ENCODE peak calls at places on chromosomes 4 and X, in seven cellular contexts. One of them, this sample, is unnamed.

GRCh38 chrX:80223922-80224579 is 196.2 kb upstream of the TENT5D start:
- DNase-seq in IMR-90: no peak
- DNase-seq in mammary epithelial cell: no peak
- DNase-seq in Peyer's patch: no peak
- DNase-seq in ovary: no peak
- DNase-seq in esophagus squamous epithelium: no peak
- DNase-seq in left ventricle myocardium inferior: no peak
- DNase-seq in this sample: no peak

GRCh38 chr4:92270908-92271307 is 32.9 kb upstream of the GRID2 start:
- DNase-seq in esophagus squamous epithelium: no peak
- DNase-seq in mammary epithelial cell: no peak
- DNase-seq in left ventricle myocardium inferior: no peak
- DNase-seq in Peyer's patch: no peak
- DNase-seq in ovary: no peak
- DNase-seq in IMR-90: no peak
- DNase-seq in this sample: no peak

GRCh38 chrX:103584606-103585005 is 709 bp upstream of the TCEAL4 start:
- DNase-seq in left ventricle myocardium inferior: no peak
- DNase-seq in mammary epithelial cell: no peak
- DNase-seq in esophagus squamous epithelium: no peak
- DNase-seq in ovary: no peak
- DNase-seq in Peyer's patch: no peak
- DNase-seq in IMR-90: no peak
- DNase-seq in this sample: peak; percentile 5

GRCh38 chr4:145935253-145936141 is 3.1 kb downstream of the ZNF827 start:
- DNase-seq in ovary: peak; percentile 66
- DNase-seq in mammary epithelial cell: no peak
- DNase-seq in Peyer's patch: peak; percentile 55
- DNase-seq in left ventricle myocardium inferior: peak; percentile 43
- DNase-seq in IMR-90: no peak
- DNase-seq in esophagus squamous epithelium: no peak
- DNase-seq in this sample: no peak

GRCh38 chr4:153222162-153222789 is 18.0 kb downstream of the TRIM2 start:
- DNase-seq in Peyer's patch: peak; percentile 37
- DNase-seq in esophagus squamous epithelium: no peak
- DNase-seq in ovary: peak; percentile 77
- DNase-seq in left ventricle myocardium inferior: peak; percentile 39
- DNase-seq in IMR-90: peak; percentile 87
- DNase-seq in mammary epithelial cell: peak; percentile 73
- DNase-seq in this sample: peak; percentile 75

GRCh38 chrX:74389016-74389415 is 32.3 kb upstream of the SLC16A2 start:
- DNase-seq in ovary: no peak
- DNase-seq in left ventricle myocardium inferior: no peak
- DNase-seq in mammary epithelial cell: peak; percentile 28
- DNase-seq in esophagus squamous epithelium: no peak
- DNase-seq in IMR-90: no peak
- DNase-seq in Peyer's patch: no peak
- DNase-seq in this sample: no peak

GRCh38 chrX:39409246-39409917 is 608.1 kb downstream of the MID1IP1 start:
- DNase-seq in IMR-90: peak; percentile 2
- DNase-seq in esophagus squamous epithelium: no peak
- DNase-seq in mammary epithelial cell: peak; percentile 3
- DNase-seq in left ventricle myocardium inferior: no peak
- DNase-seq in Peyer's patch: no peak
- DNase-seq in ovary: no peak
- DNase-seq in this sample: no peak

GRCh38 chr4:172143605-172144314 is 330.6 kb downstream of the GALNTL6 start:
- DNase-seq in IMR-90: no peak
- DNase-seq in left ventricle myocardium inferior: no peak
- DNase-seq in Peyer's patch: no peak
- DNase-seq in mammary epithelial cell: no peak
- DNase-seq in esophagus squamous epithelium: no peak
- DNase-seq in ovary: no peak
- DNase-seq in this sample: no peak

GRCh38 chrX:23398570-23398969 is 63.9 kb downstream of the PTCHD1 start:
- DNase-seq in Peyer's patch: no peak
- DNase-seq in mammary epithelial cell: no peak
- DNase-seq in left ventricle myocardium inferior: no peak
- DNase-seq in esophagus squamous epithelium: no peak
- DNase-seq in IMR-90: no peak
- DNase-seq in ovary: no peak
- DNase-seq in this sample: no peak

GRCh38 chrX:153493085-153493484 is 1.7 kb upstream of the BGN start:
- DNase-seq in mammary epithelial cell: no peak
- DNase-seq in Peyer's patch: no peak
- DNase-seq in left ventricle myocardium inferior: no peak
- DNase-seq in ovary: no peak
- DNase-seq in esophagus squamous epithelium: no peak
- DNase-seq in IMR-90: no peak
- DNase-seq in this sample: no peak

GRCh38 chrX:135112096-135112729 is 8.1 kb downstream of the ETDB start:
- DNase-seq in left ventricle myocardium inferior: no peak
- DNase-seq in IMR-90: peak; percentile 31
- DNase-seq in mammary epithelial cell: peak; percentile 23
- DNase-seq in ovary: no peak
- DNase-seq in Peyer's patch: no peak
- DNase-seq in esophagus squamous epithelium: no peak
- DNase-seq in this sample: peak; percentile 27

GRCh38 chr4:118941799-118942198 is 53.1 kb downstream of the SYNPO2 start:
- DNase-seq in esophagus squamous epithelium: no peak
- DNase-seq in IMR-90: peak; percentile 49
- DNase-seq in left ventricle myocardium inferior: no peak
- DNase-seq in ovary: no peak
- DNase-seq in mammary epithelial cell: no peak
- DNase-seq in Peyer's patch: no peak
- DNase-seq in this sample: no peak

GRCh38 chr4:93827272-93827947 is 1.1 kb upstream of the ATOH1 start:
- DNase-seq in mammary epithelial cell: no peak
- DNase-seq in Peyer's patch: no peak
- DNase-seq in ovary: no peak
- DNase-seq in IMR-90: no peak
- DNase-seq in left ventricle myocardium inferior: no peak
- DNase-seq in esophagus squamous epithelium: no peak
- DNase-seq in this sample: no peak

GRCh38 chr4:93829531-93830089 is 1.1 kb downstream of the ATOH1 start:
- DNase-seq in left ventricle myocardium inferior: no peak
- DNase-seq in Peyer's patch: no peak
- DNase-seq in ovary: no peak
- DNase-seq in mammary epithelial cell: no peak
- DNase-seq in IMR-90: no peak
- DNase-seq in esophagus squamous epithelium: no peak
- DNase-seq in this sample: no peak

GRCh38 chr4:93828332-93828829 is at the start of gene ATOH1:
- DNase-seq in ovary: no peak
- DNase-seq in esophagus squamous epithelium: no peak
- DNase-seq in Peyer's patch: no peak
- DNase-seq in mammary epithelial cell: peak; percentile 17
- DNase-seq in IMR-90: no peak
- DNase-seq in left ventricle myocardium inferior: no peak
- DNase-seq in this sample: no peak

GRCh38 chr4:93830090-93830818 is 1.7 kb downstream of the ATOH1 start:
- DNase-seq in ovary: no peak
- DNase-seq in esophagus squamous epithelium: no peak
- DNase-seq in mammary epithelial cell: no peak
- DNase-seq in IMR-90: no peak
- DNase-seq in left ventricle myocardium inferior: no peak
- DNase-seq in Peyer's patch: no peak
- DNase-seq in this sample: no peak

GRCh38 chr4:93828830-93829530 is 427 bp downstream of the ATOH1 start:
- DNase-seq in esophagus squamous epithelium: no peak
- DNase-seq in mammary epithelial cell: no peak
- DNase-seq in Peyer's patch: no peak
- DNase-seq in left ventricle myocardium inferior: no peak
- DNase-seq in IMR-90: no peak
- DNase-seq in ovary: no peak
- DNase-seq in this sample: no peak
- H3K27me3 ChIP-seq in esophagus squamous epithelium: peaks cover 38% of the 10 kb centered on the region
- H3K27me3 ChIP-seq in mammary epithelial cell: peaks cover 62% of the 10 kb centered on the region
- H3K27me3 ChIP-seq in Peyer's patch: no peaks in the 10 kb centered on the region
- H3K27me3 ChIP-seq in left ventricle myocardium inferior: peaks cover 87% of the 10 kb centered on the region
- H3K27me3 ChIP-seq in IMR-90: peaks cover 63% of the 10 kb centered on the region
- H3K27me3 ChIP-seq in ovary: no peaks in the 10 kb centered on the region
- H3K27me3 ChIP-seq in this sample: peaks cover 64% of the 10 kb centered on the region

GRCh38 chr4:15673337-15673736 is 8.3 kb upstream of the FAM200B start:
- DNase-seq in IMR-90: no peak
- DNase-seq in mammary epithelial cell: no peak
- DNase-seq in ovary: no peak
- DNase-seq in left ventricle myocardium inferior: no peak
- DNase-seq in esophagus squamous epithelium: no peak
- DNase-seq in Peyer's patch: no peak
- DNase-seq in this sample: no peak

GRCh38 chr4:15675363-15675762 is 6.3 kb upstream of the FAM200B start:
- DNase-seq in mammary epithelial cell: no peak
- DNase-seq in left ventricle myocardium inferior: no peak
- DNase-seq in IMR-90: no peak
- DNase-seq in ovary: no peak
- DNase-seq in esophagus squamous epithelium: no peak
- DNase-seq in Peyer's patch: no peak
- DNase-seq in this sample: no peak

GRCh38 chr4:15674926-15675325 is 6.7 kb upstream of the FAM200B start:
- DNase-seq in left ventricle myocardium inferior: no peak
- DNase-seq in Peyer's patch: no peak
- DNase-seq in IMR-90: no peak
- DNase-seq in mammary epithelial cell: no peak
- DNase-seq in ovary: no peak
- DNase-seq in esophagus squamous epithelium: no peak
- DNase-seq in this sample: no peak

GRCh38 chr4:15670576-15670975 is 11.1 kb upstream of the FAM200B start:
- DNase-seq in Peyer's patch: no peak
- DNase-seq in esophagus squamous epithelium: no peak
- DNase-seq in mammary epithelial cell: no peak
- DNase-seq in left ventricle myocardium inferior: no peak
- DNase-seq in IMR-90: no peak
- DNase-seq in ovary: no peak
- DNase-seq in this sample: no peak

DNA sequence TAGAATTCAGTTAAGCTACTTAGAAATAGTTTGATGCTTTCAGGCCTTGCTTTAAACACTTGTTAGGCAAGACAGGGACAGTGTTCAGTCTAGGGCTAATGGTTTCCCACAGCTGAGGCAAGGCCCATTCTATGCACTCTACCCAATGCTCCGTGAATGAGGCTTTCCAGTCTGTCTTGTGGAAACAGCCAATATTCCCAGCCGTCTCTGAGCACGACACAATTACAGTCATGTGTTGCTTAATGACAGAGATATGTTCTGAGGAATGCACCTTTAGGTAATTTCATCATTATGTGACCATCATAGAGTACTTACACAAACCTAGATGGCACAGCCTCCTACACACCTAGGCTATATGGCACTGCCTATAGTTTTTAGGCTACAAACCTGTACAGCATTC is 9.5 kb upstream of the FAM200B start:
- DNase-seq in mammary epithelial cell: no peak
- DNase-seq in esophagus squamous epithelium: no peak
- DNase-seq in IMR-90: no peak
- DNase-seq in Peyer's patch: no peak
- DNase-seq in ovary: no peak
- DNase-seq in left ventricle myocardium inferior: no peak
- DNase-seq in this sample: no peak
- H3K27me3 ChIP-seq in mammary epithelial cell: no peaks in the 10 kb centered on the region
- H3K27me3 ChIP-seq in esophagus squamous epithelium: no peaks in the 10 kb centered on the region
- H3K27me3 ChIP-seq in IMR-90: no peaks in the 10 kb centered on the region
- H3K27me3 ChIP-seq in Peyer's patch: no peaks in the 10 kb centered on the region
- H3K27me3 ChIP-seq in ovary: no peaks in the 10 kb centered on the region
- H3K27me3 ChIP-seq in left ventricle myocardium inferior: no peaks in the 10 kb centered on the region
- H3K27me3 ChIP-seq in this sample: no peaks in the 10 kb centered on the region

GRCh38 chr4:85055558-85055957 is 89.1 kb upstream of the WDFY3 start:
- DNase-seq in Peyer's patch: no peak
- DNase-seq in left ventricle myocardium inferior: no peak
- DNase-seq in ovary: no peak
- DNase-seq in mammary epithelial cell: no peak
- DNase-seq in esophagus squamous epithelium: no peak
- DNase-seq in IMR-90: no peak
- DNase-seq in this sample: no peak
- H3K27me3 ChIP-seq in Peyer's patch: no peaks in the 10 kb centered on the region
- H3K27me3 ChIP-seq in left ventricle myocardium inferior: no peaks in the 10 kb centered on the region
- H3K27me3 ChIP-seq in ovary: no peaks in the 10 kb centered on the region
- H3K27me3 ChIP-seq in mammary epithelial cell: no peaks in the 10 kb centered on the region
- H3K27me3 ChIP-seq in esophagus squamous epithelium: no peaks in the 10 kb centered on the region
- H3K27me3 ChIP-seq in IMR-90: no peaks in the 10 kb centered on the region
- H3K27me3 ChIP-seq in this sample: no peaks in the 10 kb centered on the region

GRCh38 chr4:57109530-57109846 is 697 bp downstream of the IGFBP7 start:
- DNase-seq in mammary epithelial cell: peak; percentile 30
- DNase-seq in esophagus squamous epithelium: no peak
- DNase-seq in Peyer's patch: no peak
- DNase-seq in ovary: peak; percentile 25
- DNase-seq in left ventricle myocardium inferior: no peak
- DNase-seq in IMR-90: no peak
- DNase-seq in this sample: no peak

GRCh38 chr4:57109847-57110634 is at the start of gene IGFBP7:
- DNase-seq in Peyer's patch: no peak
- DNase-seq in esophagus squamous epithelium: no peak
- DNase-seq in IMR-90: no peak
- DNase-seq in left ventricle myocardium inferior: peak; percentile 74
- DNase-seq in ovary: peak; percentile 66
- DNase-seq in mammary epithelial cell: peak; percentile 43
- DNase-seq in this sample: no peak

GRCh38 chr4:57113870-57114269 is 3.7 kb upstream of the IGFBP7 start:
- DNase-seq in ovary: no peak
- DNase-seq in mammary epithelial cell: no peak
- DNase-seq in Peyer's patch: no peak
- DNase-seq in esophagus squamous epithelium: no peak
- DNase-seq in IMR-90: no peak
- DNase-seq in left ventricle myocardium inferior: no peak
- DNase-seq in this sample: no peak

GRCh38 chr4:57114973-57115372 is 4.8 kb upstream of the IGFBP7 start:
- DNase-seq in IMR-90: peak; percentile 75
- DNase-seq in left ventricle myocardium inferior: no peak
- DNase-seq in Peyer's patch: no peak
- DNase-seq in mammary epithelial cell: no peak
- DNase-seq in ovary: no peak
- DNase-seq in esophagus squamous epithelium: no peak
- DNase-seq in this sample: no peak

DNA sequence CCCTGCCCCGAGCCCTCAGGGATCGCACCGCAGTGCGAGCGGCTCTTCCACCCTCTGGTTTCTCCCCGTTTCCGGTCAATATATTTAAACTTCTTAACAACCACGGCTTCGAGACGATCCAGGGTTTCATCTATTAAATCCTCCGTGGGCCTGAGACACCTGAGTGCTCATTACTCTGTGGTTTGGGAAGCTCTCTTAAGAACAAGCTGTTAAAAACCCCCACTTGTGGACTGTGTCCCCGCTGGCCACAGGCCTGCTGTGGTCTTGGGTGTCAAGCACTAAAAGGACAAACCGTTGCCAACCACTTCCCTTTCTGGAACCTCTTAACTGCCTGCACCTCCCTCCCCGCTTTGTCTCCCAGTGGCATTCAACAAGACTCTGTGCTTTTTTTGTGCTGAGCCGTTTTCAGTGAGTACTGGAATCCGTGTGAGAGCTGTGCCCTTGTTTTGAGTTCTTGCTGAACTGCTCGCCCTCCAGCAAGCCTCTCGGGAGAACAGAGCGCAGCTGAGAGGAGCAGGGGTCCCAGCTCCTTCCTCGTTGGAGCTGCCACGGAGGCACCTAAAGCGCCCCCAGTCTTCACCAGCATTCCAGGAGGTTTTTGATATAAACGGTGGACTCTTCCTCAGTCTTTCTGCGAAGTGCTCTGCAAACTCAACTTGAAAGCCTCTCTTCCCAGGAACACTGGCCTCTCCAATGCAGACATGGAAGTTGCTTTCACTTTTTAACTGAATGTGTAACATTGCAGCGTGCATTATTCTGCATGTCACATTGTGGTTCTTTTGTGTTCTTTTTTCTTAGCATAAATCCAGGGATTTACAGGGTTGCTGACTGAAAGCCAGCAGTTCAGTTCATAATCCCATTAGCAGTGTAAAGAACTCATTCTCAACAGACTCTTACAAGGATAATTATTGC is 706 bp upstream of the IGFBP7 start:
- DNase-seq in Peyer's patch: no peak
- DNase-seq in IMR-90: peak; percentile 68
- DNase-seq in esophagus squamous epithelium: no peak
- DNase-seq in ovary: peak; percentile 60
- DNase-seq in mammary epithelial cell: peak; percentile 64
- DNase-seq in left ventricle myocardium inferior: peak; percentile 48
- DNase-seq in this sample: peak; percentile 64
- H3K27me3 ChIP-seq in Peyer's patch: no peaks in the 10 kb centered on the region
- H3K27me3 ChIP-seq in IMR-90: no peaks in the 10 kb centered on the region
- H3K27me3 ChIP-seq in esophagus squamous epithelium: no peaks in the 10 kb centered on the region
- H3K27me3 ChIP-seq in ovary: no peaks in the 10 kb centered on the region
- H3K27me3 ChIP-seq in mammary epithelial cell: no peaks in the 10 kb centered on the region
- H3K27me3 ChIP-seq in left ventricle myocardium inferior: no peaks in the 10 kb centered on the region
- H3K27me3 ChIP-seq in this sample: no peaks in the 10 kb centered on the region